ENCODE peak calls at places on chromosomes 16 and 17, in six cellular contexts. Y is SK-N-SH, Q is H1, J is neural progenitor cell, X is GM12878, V is mesenchymal stem cell. S is an unnamed sample.

GRCh38 chr16:14005335-14005734 is 65.8 kb upstream of the MRTFB start:
- DNase-seq in Y (no peak), Q (no peak), J (no peak), X (no peak), V (no peak), S (no peak)

GRCh38 chr17:19677736-19678379 is 29.3 kb downstream of the ALDH3A2 start:
- DNase-seq in Y (no peak), Q (no peak), J (no peak), X (no peak), V (no peak), S (peak; percentile 10)

GRCh38 chr17:81909966-81910839 is 996 bp downstream of the PCYT2 start:
- DNase-seq in Y (peak; percentile 66), Q (no peak), J (peak; percentile 48), X (no peak), V (peak; percentile 38), S (peak; percentile 40)

GRCh38 chr17:32240745-32241144 is 24.9 kb upstream of the RHBDL3 start:
- DNase-seq in Y (no peak), Q (no peak), J (no peak), X (no peak), V (peak; percentile 13), S (peak; percentile 64)

GRCh38 chr17:30290696-30291570 is 811 bp downstream of the BLMH start:
- DNase-seq in Y (peak; percentile 64), Q (no peak), J (peak; percentile 79), X (no peak), V (peak; percentile 59), S (peak; percentile 70)

GRCh38 chr17:30296499-30297038 is 4.8 kb upstream of the BLMH start:
- DNase-seq in Y (no peak), Q (no peak), J (no peak), X (no peak), V (no peak), S (no peak)

GRCh38 chr16:84982434-84982833 is 28.9 kb downstream of the ZDHHC7 start:
- DNase-seq in Y (no peak), Q (no peak), J (no peak), X (no peak), V (no peak), S (no peak)

GRCh38 chr16:68406458-68407041 is 41.8 kb downstream of the SMPD3 start:
- DNase-seq in Y (peak; percentile 76), Q (no peak), J (no peak), X (no peak), V (peak; percentile 12), S (no peak)

GRCh38 chr17:7579839-7580630 is 597 bp downstream of the CD68 start:
- DNase-seq in Y (no peak), Q (no peak), J (no peak), X (no peak), V (no peak), S (no peak)

GRCh38 chr17:82696259-82696658 is 2.2 kb downstream of the RAB40B start:
- DNase-seq in Y (no peak), Q (no peak), J (no peak), X (no peak), V (no peak), S (no peak)

GRCh38 chr17:80030730-80031410 is 4.8 kb downstream of the TBC1D16 start:
- DNase-seq in Y (no peak), Q (no peak), J (no peak), X (no peak), V (no peak), S (no peak)

GRCh38 chr17:62653002-62653830 is 25.7 kb downstream of the MRC2 start:
- DNase-seq in Y (peak; percentile 97), Q (no peak), J (peak; percentile 95), X (peak; percentile 64), V (peak; percentile 80), S (peak; percentile 93)

GRCh38 chr17:82798752-82799151 is 41.1 kb downstream of the ZNF750 start:
- DNase-seq in Y (no peak), Q (no peak), J (no peak), X (no peak), V (no peak), S (no peak)

GRCh38 chr17:49881054-49881402 is 33.2 kb upstream of the TAC4 start:
- DNase-seq in Y (no peak), Q (no peak), J (peak; percentile 52), X (no peak), V (no peak), S (peak; percentile 46)

DNA sequence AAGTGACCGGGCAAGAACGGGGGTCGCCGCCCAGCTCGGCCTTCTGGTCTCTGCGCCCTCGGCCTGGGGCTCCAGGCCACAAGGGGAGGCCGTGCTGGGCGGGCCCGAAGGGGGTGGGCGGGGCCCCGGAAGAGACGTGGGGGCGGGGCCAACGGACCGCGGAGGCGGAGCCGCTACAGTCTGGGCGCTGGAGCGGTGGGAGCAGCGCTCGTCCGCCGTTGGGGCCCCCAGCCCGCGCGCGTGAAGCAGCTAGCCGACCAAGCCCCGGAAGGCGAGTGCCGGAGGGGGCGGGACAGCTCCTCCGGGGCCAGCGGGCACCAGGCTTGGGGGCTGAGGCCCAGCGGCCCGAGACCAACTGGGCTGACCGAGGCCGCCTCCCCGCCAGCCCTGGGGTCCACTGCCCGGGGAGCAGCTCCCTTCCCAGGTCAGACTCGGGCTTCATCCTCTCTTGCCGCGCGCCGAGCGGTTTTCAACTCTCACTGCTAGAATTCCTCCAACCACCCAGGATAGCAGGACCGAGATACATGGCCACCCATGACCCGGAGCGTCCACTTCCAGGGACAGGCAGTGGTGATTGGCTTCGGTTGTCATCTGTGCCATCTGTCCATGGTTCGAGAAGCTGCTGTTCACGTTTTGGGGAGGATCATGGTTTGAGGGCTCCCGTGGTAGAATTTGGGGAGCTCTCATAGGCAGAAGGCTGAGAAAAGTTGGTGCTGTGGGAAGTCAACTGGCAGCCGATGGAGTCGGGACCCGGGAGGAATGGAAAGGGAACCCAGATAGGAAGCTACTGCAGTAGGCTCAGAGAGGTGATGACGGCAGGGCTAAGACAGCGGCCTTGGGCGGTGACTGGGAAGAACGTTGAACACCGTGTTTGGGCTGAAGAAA is 44.6 kb upstream of the LCMT1 start:
- DNase-seq in Y (peak; percentile 98), Q (peak; percentile 38), J (peak; percentile 93), X (no peak), V (peak; percentile 77), S (peak; percentile 88)
- H3K27me3 ChIP-seq in Y (no peaks in the 10 kb centered on the region), Q (no peaks in the 10 kb centered on the region), J (peaks cover 51% of the 10 kb centered on the region), X (peaks cover 2% of the 10 kb centered on the region), V (peaks cover 3% of the 10 kb centered on the region), S (peaks cover 12% of the 10 kb centered on the region)

DNA sequence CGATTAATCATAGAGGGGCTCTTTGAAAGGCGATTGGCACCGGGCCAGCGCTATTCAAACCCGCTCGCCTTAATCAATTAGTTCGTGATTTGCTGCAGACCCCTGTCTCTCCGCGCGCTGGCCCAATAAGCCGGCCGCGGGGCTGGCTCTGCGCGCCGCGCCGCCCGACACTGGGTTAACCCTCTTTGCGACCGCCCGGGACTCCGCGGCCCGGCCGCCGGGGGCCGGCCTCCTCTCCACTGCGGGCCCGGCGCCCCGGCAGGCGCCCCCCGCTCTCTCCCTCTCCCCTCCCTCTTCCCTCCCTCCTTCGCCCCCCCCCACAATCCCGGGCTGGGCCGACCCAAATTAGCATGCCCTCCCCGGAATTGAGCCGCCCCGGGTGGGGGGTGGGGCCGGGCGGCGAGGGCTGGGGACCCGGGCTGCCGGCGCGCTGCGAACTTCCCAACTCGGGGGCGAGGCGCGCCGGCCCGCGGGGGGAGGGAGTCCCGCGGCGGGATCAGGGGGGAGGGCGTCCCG is 423 bp upstream of the SALL1 start:
- DNase-seq in Y (peak; percentile 81), Q (no peak), J (peak; percentile 97), X (no peak), V (peak; percentile 93), S (peak; percentile 92)
- H3K4me3 ChIP-seq in Y (peak overlapping the region; percentile 52), Q (peak overlapping the region; percentile 100), J (peak overlapping the region; percentile 97), X (no peak overlapping the region), V (peak overlapping the region; percentile 94), S (peak overlapping the region; percentile 94)

DNA sequence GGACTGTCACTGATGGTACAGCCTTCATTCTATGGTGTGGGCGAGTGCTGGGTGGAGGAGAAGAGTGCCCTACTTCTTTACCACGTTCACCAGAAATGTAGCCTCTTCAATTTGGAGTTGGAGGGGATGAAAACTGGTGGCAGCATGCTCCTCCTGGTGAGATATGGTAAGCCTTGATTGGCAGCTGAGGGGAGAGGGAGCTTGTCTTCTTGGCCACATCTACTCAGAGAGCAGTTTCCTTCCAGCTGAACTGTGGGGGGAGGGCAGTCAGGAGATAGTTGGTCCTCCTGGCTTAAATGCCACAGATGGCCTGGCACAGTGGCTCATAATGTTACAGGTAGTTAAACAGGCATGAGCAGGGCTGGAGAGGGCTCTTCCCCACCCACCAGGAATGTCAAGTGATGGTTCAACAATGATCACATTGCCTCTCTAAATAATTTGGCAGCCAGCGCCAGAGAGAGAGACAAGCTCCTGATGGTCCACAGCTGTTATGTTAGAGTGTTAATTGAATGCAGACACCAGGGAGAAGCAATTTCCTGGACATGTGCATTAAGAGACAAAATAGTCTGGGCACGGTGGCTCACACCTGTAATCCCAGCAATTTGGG is 9.0 kb upstream of the MAPK3 start:
- DNase-seq in Y (no peak), Q (no peak), J (no peak), X (no peak), V (no peak), S (no peak)
- H3K4me2 ChIP-seq in Y (no peak overlapping the region), Q (no peak overlapping the region), J (no peak overlapping the region), X (no peak overlapping the region), V (no peak overlapping the region), S (no peak overlapping the region)

GRCh38 chr17:56031636-56032035 is 121.6 kb upstream of the ANKFN1 start:
- DNase-seq in Y (no peak), Q (no peak), J (no peak), X (no peak), V (no peak), S (no peak)
- H3K27me3 ChIP-seq in Y (no peaks in the 10 kb centered on the region), Q (no peaks in the 10 kb centered on the region), J (no peaks in the 10 kb centered on the region), X (no peaks in the 10 kb centered on the region), V (no peaks in the 10 kb centered on the region), S (no peaks in the 10 kb centered on the region)

DNA sequence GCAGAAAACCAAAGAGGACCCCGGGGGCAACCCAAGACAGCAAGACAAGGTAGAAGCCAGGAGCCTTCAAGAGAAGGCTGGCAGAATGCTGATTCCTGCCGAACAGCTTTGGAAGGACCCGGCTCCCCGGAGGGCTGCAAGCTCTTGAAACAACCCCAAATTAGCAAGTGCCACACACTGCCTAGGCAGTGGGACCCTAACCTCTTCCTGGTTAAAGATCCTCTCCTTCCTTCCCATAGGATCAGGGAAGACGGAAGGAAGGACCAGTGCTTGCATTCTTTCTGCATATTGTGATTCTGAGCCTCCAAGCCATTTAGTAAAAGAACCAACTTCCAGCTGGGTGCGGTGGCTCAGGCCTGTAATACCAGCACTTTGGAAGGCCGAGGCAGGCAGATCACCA is 122.0 kb upstream of the AXIN2 start:
- DNase-seq in Y (no peak), Q (no peak), J (no peak), X (no peak), V (no peak), S (peak; percentile 34)
- H3K4me3 ChIP-seq in Y (no peak overlapping the region), Q (no peak overlapping the region), J (no peak overlapping the region), X (no peak overlapping the region), V (no peak overlapping the region), S (no peak overlapping the region)

DNA sequence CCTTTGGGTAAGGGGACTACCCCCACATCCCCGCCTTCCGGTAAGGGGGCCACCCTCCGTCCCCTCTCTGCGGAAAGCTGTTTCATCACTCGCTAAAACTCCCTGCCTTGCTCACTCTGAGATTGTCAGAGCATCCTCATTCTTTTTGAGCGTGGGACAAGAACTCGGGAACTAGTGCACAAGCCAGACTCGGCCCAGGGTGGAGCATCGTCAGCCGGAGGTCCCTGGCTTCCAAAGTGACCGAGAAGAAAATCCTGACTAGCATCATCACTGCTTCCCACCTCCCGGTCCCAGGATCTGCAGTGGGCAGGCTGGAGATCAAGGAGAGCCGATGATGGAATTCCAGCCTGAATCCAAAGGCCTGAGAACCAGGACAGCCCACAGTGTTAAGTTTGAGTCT is 380.3 kb downstream of the SEC14L1 start:
- DNase-seq in Y (no peak), Q (no peak), J (no peak), X (no peak), V (no peak), S (no peak)
- H3K4me2 ChIP-seq in Y (no peak overlapping the region), Q (no peak overlapping the region), J (no peak overlapping the region), X (no peak overlapping the region), V (no peak overlapping the region), S (no peak overlapping the region)

GRCh38 chr17:41730479-41730878 is 4.0 kb downstream of the HAP1 start:
- DNase-seq in Y (no peak), Q (no peak), J (no peak), X (no peak), V (no peak), S (no peak)
- H3K27me3 ChIP-seq in Y (peaks cover 48% of the 10 kb centered on the region), Q (peaks cover 45% of the 10 kb centered on the region), J (peaks cover 50% of the 10 kb centered on the region), X (peaks cover 11% of the 10 kb centered on the region), V (peaks cover 50% of the 10 kb centered on the region), S (peaks cover 44% of the 10 kb centered on the region)

S was measured in GM23338.